ENCODE peak calls at places on chromosomes 4 and X, in four cellular contexts. One of them, this sample, is unnamed.

GRCh38 chrX:128460835-128461234 is 408.6 kb upstream of the ACTRT1 start:
- DNase-seq in neural progenitor cell: peak
- DNase-seq in CD8-positive, alpha-beta T cell: no peak
- DNase-seq in tibial nerve: no peak
- DNase-seq in this sample: no peak

GRCh38 chr4:56658410-56659003 is 22.6 kb downstream of the HOPX start:
- DNase-seq in tibial nerve: no peak
- DNase-seq in neural progenitor cell: no peak
- DNase-seq in CD8-positive, alpha-beta T cell: no peak
- DNase-seq in this sample: no peak

GRCh38 chrX:132023896-132024386 is 839 bp downstream of the STK26 start:
- DNase-seq in CD8-positive, alpha-beta T cell: peak
- DNase-seq in neural progenitor cell: peak
- DNase-seq in tibial nerve: no peak
- DNase-seq in this sample: no peak

GRCh38 chr4:2741626-2742025 is 14.5 kb downstream of the TNIP2 start:
- DNase-seq in CD8-positive, alpha-beta T cell: no peak
- DNase-seq in tibial nerve: no peak
- DNase-seq in neural progenitor cell: no peak
- DNase-seq in this sample: no peak

GRCh38 chr4:152858934-152859333 is 77.2 kb upstream of the FHDC1 start:
- DNase-seq in tibial nerve: no peak
- DNase-seq in neural progenitor cell: no peak
- DNase-seq in CD8-positive, alpha-beta T cell: no peak
- DNase-seq in this sample: no peak

GRCh38 chr4:6907658-6908191 is 1.9 kb upstream of the TBC1D14 start:
- DNase-seq in tibial nerve: no peak
- DNase-seq in neural progenitor cell: peak
- DNase-seq in CD8-positive, alpha-beta T cell: no peak
- DNase-seq in this sample: no peak

GRCh38 chrX:119826399-119826959 is 26.3 kb downstream of the UPF3B start:
- DNase-seq in tibial nerve: peak
- DNase-seq in neural progenitor cell: no peak
- DNase-seq in CD8-positive, alpha-beta T cell: no peak
- DNase-seq in this sample: no peak

GRCh38 chrX:53263597-53264094 is 17.7 kb downstream of the IQSEC2 start:
- DNase-seq in CD8-positive, alpha-beta T cell: no peak
- DNase-seq in neural progenitor cell: no peak
- DNase-seq in tibial nerve: no peak
- DNase-seq in this sample: no peak

GRCh38 chrX:64885850-64886249 is 90.4 kb downstream of the ZC4H2 start:
- DNase-seq in tibial nerve: no peak
- DNase-seq in neural progenitor cell: peak
- DNase-seq in CD8-positive, alpha-beta T cell: no peak
- DNase-seq in this sample: no peak

GRCh38 chrX:153381684-153382532 is 19.2 kb downstream of the PNMA6E start:
- DNase-seq in CD8-positive, alpha-beta T cell: no peak
- DNase-seq in neural progenitor cell: peak
- DNase-seq in tibial nerve: peak
- DNase-seq in this sample: no peak

GRCh38 chr4:8594097-8595038 is 1.8 kb downstream of the CPZ start:
- DNase-seq in tibial nerve: peak
- DNase-seq in CD8-positive, alpha-beta T cell: no peak
- DNase-seq in neural progenitor cell: peak
- DNase-seq in this sample: peak

GRCh38 chr4:39730067-39730466 is 32.1 kb downstream of the UBE2K start:
- DNase-seq in neural progenitor cell: no peak
- DNase-seq in tibial nerve: no peak
- DNase-seq in CD8-positive, alpha-beta T cell: no peak
- DNase-seq in this sample: no peak

GRCh38 chrX:130121505-130121800 is 11.2 kb upstream of the ELF4 start:
- DNase-seq in neural progenitor cell: no peak
- DNase-seq in CD8-positive, alpha-beta T cell: no peak
- DNase-seq in tibial nerve: no peak
- DNase-seq in this sample: no peak

GRCh38 chrX:106874075-106874474 is 29.1 kb downstream of the RIPPLY1 start:
- DNase-seq in tibial nerve: no peak
- DNase-seq in CD8-positive, alpha-beta T cell: no peak
- DNase-seq in neural progenitor cell: peak
- DNase-seq in this sample: no peak

GRCh38 chr4:152784490-152785195 is 4.9 kb downstream of the ARFIP1 start:
- DNase-seq in CD8-positive, alpha-beta T cell: no peak
- DNase-seq in neural progenitor cell: no peak
- DNase-seq in tibial nerve: no peak
- DNase-seq in this sample: no peak

GRCh38 chr4:147674496-147674895 is 9.5 kb downstream of the PRMT9 start:
- DNase-seq in neural progenitor cell: no peak
- DNase-seq in tibial nerve: no peak
- DNase-seq in CD8-positive, alpha-beta T cell: no peak
- DNase-seq in this sample: no peak

GRCh38 chr4:169128902-169129301 is 118.8 kb upstream of the CBR4 start:
- DNase-seq in neural progenitor cell: no peak
- DNase-seq in CD8-positive, alpha-beta T cell: no peak
- DNase-seq in tibial nerve: no peak
- DNase-seq in this sample: no peak
- H3K4me3 ChIP-seq in neural progenitor cell: no peak
- H3K4me3 ChIP-seq in CD8-positive, alpha-beta T cell: no peak
- H3K4me3 ChIP-seq in tibial nerve: no peak
- H3K4me3 ChIP-seq in this sample: no peak

DNA sequence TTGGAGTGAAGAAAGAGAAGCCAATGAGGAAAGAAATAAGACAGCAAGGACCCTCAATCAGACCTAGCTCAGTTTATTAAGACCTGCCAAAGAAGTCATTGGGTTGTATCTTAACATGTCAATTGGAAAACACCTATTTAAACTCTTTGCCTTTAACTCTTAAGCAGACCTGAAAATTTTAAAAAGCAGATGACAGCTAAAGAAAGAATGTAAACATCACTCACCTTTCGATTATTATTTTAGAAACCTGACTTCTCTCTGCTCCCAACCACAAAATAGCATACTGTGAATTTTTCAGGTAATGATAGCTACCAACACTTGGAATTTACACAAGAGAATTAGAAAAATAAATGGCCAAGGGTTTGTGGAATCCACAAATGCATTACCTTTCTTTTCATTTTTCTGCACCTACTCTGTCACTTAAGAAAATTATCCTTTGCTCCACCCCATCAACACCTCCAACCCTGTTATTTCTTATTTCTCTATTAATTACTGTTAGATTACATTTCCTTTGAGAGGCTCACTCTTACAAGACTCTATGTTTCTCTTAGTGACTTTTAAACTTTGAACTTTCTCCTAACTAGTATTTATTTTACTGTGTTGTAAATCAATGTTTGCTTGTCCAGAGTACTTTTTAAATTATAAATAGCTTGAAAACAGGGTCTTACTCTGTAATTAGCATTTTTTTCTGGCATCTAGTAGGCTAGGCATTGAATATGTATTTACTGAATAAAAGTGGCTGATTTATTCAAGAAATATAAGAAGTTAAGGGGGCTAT is 765 bp upstream of the SULT1E1 start:
- DNase-seq in CD8-positive, alpha-beta T cell: no peak
- DNase-seq in tibial nerve: no peak
- DNase-seq in neural progenitor cell: no peak
- DNase-seq in this sample: no peak
- H3K27ac ChIP-seq in CD8-positive, alpha-beta T cell: no peak
- H3K27ac ChIP-seq in tibial nerve: no peak
- H3K27ac ChIP-seq in neural progenitor cell: no peak
- H3K27ac ChIP-seq in this sample: no peak

DNA sequence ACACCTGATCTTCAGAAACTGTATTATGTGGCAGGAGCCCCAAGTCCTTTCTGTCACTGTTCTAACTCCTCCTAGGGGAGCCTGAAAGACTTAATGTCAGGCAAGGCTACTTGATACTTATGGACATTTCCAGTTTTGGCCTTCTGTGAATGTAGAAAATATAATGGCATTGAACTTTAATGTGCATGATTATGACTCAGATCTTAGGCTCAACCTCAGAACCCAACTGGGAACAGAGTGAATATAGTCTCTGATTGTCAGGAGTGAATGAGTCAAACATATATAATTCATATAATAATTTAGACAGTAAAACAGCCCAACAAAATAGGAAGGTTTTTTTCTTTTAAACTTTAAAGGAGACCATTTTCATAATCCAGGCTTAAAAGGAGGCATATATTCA is 297.9 kb downstream of the ANKRD50 start:
- DNase-seq in CD8-positive, alpha-beta T cell: no peak
- DNase-seq in neural progenitor cell: no peak
- DNase-seq in tibial nerve: no peak
- DNase-seq in this sample: no peak
- H3K4me3 ChIP-seq in CD8-positive, alpha-beta T cell: no peak
- H3K4me3 ChIP-seq in neural progenitor cell: no peak
- H3K4me3 ChIP-seq in tibial nerve: no peak
- H3K4me3 ChIP-seq in this sample: no peak

DNA sequence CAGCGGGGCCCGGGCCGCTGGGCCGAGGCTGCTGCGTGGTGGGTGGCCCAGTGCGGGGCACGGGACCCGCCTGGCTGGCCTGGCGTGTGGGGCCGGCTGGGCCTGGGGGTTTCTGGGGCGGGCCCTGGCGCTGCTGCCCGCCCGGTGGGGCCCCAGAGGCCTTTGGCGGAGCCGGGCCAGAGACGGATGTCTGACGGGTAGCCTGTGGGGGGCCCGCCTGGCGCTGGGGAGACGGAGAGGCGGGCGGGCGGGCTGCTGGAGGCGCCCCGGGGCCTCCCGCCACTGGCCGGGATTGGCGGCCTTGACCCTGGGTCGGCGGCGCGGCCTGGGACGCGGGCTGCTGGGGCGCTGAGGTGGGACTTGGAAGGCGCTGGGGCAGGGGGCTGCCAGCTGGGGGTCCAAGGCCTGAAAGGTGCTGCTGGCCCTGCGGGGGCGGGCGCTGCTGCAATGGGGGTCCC is 8.1 kb upstream of the TIMP1 start:
- DNase-seq in tibial nerve: no peak
- DNase-seq in CD8-positive, alpha-beta T cell: no peak
- DNase-seq in neural progenitor cell: peak
- DNase-seq in this sample: no peak
- H3K27ac ChIP-seq in tibial nerve: peak
- H3K27ac ChIP-seq in CD8-positive, alpha-beta T cell: no peak
- H3K27ac ChIP-seq in neural progenitor cell: peak
- H3K27ac ChIP-seq in this sample: peak

DNA sequence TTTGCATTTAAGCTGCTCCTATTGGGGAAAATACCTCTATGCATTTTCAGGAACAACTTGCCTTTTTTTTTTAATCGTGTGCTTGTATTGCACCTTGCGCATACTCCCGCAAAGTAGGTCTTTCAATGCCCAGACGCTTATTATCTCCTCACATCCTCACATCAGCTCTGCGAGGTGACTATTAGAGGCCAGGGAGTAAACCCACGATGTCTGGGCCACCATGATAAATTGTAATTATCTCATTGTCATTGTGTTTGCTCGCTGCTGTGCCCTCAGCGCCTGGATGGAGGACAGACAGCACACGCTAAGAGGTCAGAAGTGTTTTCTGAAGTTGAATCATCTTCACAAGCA is 974 bp upstream of the RELL1 start:
- DNase-seq in tibial nerve: no peak
- DNase-seq in CD8-positive, alpha-beta T cell: no peak
- DNase-seq in neural progenitor cell: peak
- DNase-seq in this sample: no peak
- H3K4me3 ChIP-seq in tibial nerve: peak
- H3K4me3 ChIP-seq in CD8-positive, alpha-beta T cell: no peak
- H3K4me3 ChIP-seq in neural progenitor cell: peak
- H3K4me3 ChIP-seq in this sample: peak

DNA sequence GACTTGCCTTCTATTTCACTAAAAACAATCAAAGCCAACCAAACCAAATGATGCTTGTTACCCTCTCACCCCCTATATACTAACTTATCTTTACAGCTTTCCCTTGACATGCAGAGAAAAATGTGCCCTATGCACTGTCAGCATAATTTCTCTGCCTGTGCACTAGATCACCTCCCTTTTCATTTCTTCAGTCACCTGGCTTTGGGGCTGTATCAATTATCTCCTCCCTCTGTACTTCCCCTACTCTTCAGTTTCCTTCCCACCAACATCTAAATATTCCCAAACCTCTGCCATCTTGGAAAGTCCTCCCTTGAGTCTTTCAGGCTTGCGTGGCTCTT is 103.5 kb upstream of the TAPT1 start:
- DNase-seq in CD8-positive, alpha-beta T cell: no peak
- DNase-seq in neural progenitor cell: no peak
- DNase-seq in tibial nerve: no peak
- DNase-seq in this sample: no peak
- H3K27ac ChIP-seq in CD8-positive, alpha-beta T cell: no peak
- H3K27ac ChIP-seq in neural progenitor cell: no peak
- H3K27ac ChIP-seq in tibial nerve: no peak
- H3K27ac ChIP-seq in this sample: no peak

GRCh38 chr4:113974467-113974866 is 5.0 kb downstream of the ARSJ start:
- DNase-seq in tibial nerve: no peak
- DNase-seq in CD8-positive, alpha-beta T cell: no peak
- DNase-seq in neural progenitor cell: no peak
- DNase-seq in this sample: no peak
- H3K4me3 ChIP-seq in tibial nerve: no peak
- H3K4me3 ChIP-seq in CD8-positive, alpha-beta T cell: no peak
- H3K4me3 ChIP-seq in neural progenitor cell: no peak
- H3K4me3 ChIP-seq in this sample: no peak

GRCh38 chrX:144791298-144791697 is 456.0 kb upstream of the SPANXN1 start:
- DNase-seq in neural progenitor cell: peak
- DNase-seq in CD8-positive, alpha-beta T cell: no peak
- DNase-seq in tibial nerve: no peak
- DNase-seq in this sample: no peak
- H3K27ac ChIP-seq in neural progenitor cell: no peak
- H3K27ac ChIP-seq in CD8-positive, alpha-beta T cell: no peak
- H3K27ac ChIP-seq in tibial nerve: no peak
- H3K27ac ChIP-seq in this sample: no peak

DNA sequence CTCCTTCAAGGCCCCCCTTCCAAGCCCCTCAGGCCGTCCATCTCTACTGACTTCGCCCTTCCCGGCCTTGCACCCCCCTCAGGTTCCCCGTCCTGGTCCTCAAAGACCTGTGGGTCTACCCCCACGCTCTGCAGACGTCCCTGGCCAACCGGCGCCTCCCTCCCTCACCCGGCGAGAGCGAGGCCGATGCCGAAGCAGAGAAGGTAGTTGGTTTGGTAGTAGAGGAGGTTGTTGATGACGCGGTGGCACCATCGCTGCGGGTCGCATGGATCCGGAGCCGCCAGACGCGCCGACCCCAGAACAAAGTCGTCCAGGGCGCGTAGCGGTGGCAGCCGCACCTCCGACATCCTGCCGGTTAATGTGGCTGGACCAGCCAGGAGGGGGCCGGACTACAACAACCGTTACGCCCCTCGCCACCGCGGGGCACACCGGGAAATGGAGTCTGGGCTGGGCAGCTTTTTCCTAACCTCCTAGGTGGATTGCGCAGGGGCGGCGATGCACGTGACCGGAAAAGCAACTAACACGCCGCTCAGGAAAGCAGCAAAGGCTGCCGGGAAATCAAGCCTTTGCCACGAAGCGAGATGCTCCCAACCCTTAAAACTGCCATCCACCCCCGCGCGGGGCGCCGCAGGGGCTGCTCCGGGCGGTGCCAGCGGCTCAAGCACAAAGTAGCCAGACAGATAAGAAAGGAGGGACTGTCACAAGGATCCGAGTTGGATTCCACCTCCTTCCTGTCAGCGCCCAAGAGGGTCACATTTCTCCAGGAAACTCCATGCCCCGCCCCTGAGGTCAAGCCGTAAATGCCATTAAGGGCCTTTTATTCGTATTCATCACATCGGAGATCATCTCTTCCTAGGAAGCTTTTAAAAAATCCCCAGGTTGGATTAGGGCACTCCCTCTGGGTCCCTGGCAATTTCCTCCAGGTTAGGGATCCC is at the start of gene PRAF2:
- DNase-seq in CD8-positive, alpha-beta T cell: peak
- DNase-seq in neural progenitor cell: peak
- DNase-seq in tibial nerve: peak
- DNase-seq in this sample: peak
- H3K4me3 ChIP-seq in CD8-positive, alpha-beta T cell: peak
- H3K4me3 ChIP-seq in neural progenitor cell: peak
- H3K4me3 ChIP-seq in tibial nerve: peak
- H3K4me3 ChIP-seq in this sample: peak